ENCODE peak calls at places on chromosomes 12 and 14, in four cellular contexts. I is lower leg skin, Y is stomach, G is A549. Z is an unnamed sample.

GRCh38 chr12:49055978-49056754 is 4.4 kb downstream of the KMT2D start:
- DNase-seq in I (no peak), Y (peak), G (peak), Z (peak)

GRCh38 chr12:111406474-111407370 is 999 bp downstream of the SH2B3 start:
- DNase-seq in I (no peak), Y (no peak), G (no peak), Z (peak)

GRCh38 chr12:92905811-92906554 is 23.1 kb downstream of the EEA1 start:
- DNase-seq in I (no peak), Y (no peak), G (no peak), Z (no peak)

GRCh38 chr12:25960176-25960575 is 1.7 kb downstream of the RASSF8 start:
- DNase-seq in I (no peak), Y (no peak), G (peak), Z (no peak)

GRCh38 chr12:30795660-30796507 is 41.1 kb upstream of the CAPRIN2 start:
- DNase-seq in I (peak), Y (peak), G (peak), Z (peak)

GRCh38 chr14:78154827-78155226 is 15.3 kb upstream of the NRXN3 start:
- DNase-seq in I (no peak), Y (no peak), G (peak), Z (no peak)

GRCh38 chr12:46370792-46371717 is 1.5 kb downstream of the SLC38A2 start:
- DNase-seq in I (peak), Y (peak), G (peak), Z (peak)

GRCh38 chr14:68785817-68786490 is 6.9 kb downstream of the ZFP36L1 start:
- DNase-seq in I (peak), Y (peak), G (peak), Z (no peak)

GRCh38 chr12:27896419-27896990 is 76.0 kb downstream of the PTHLH start:
- DNase-seq in I (no peak), Y (no peak), G (no peak), Z (no peak)

GRCh38 chr14:49218436-49219092 is 367.6 kb downstream of the RPS29 start:
- DNase-seq in I (peak), Y (no peak), G (no peak), Z (no peak)

GRCh38 chr14:77554207-77554606 is 55.6 kb upstream of the ISM2 start:
- DNase-seq in I (no peak), Y (no peak), G (no peak), Z (no peak)

GRCh38 chr14:104285483-104285790 is 147.1 kb downstream of the KIF26A start:
- DNase-seq in I (no peak), Y (no peak), G (no peak), Z (no peak)

GRCh38 chr12:18546399-18546798 is 191.4 kb downstream of the PLCZ1 start:
- DNase-seq in I (no peak), Y (no peak), G (peak), Z (no peak)

GRCh38 chr14:93870377-93870776 is 56.8 kb upstream of the FAM181A start:
- DNase-seq in I (no peak), Y (no peak), G (no peak), Z (no peak)

GRCh38 chr14:93868165-93868564 is 59.0 kb upstream of the FAM181A start:
- DNase-seq in I (no peak), Y (no peak), G (no peak), Z (no peak)
- TF ChIP-seq CTCF in I (no peak), Y (no peak), G (no peak), Z (no peak)

DNA sequence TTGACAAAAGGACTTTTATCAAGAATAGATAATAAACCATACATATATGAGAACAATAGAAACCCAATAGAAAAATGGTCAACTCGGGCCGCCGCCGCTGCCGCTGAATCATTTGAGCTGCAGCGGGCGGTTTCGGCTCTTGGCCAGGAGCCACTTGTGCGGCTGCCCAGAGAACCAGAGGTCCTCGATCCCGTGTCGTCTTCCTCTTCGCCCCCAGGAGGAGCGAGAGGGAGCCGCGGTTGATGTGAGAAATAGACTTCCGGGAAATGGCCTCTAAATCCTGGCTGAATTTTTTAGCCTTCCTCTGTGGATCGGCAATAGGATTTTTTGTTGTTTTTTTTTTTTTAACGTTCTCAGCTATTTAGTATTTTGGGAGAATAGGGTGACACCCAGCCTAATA is 44.8 kb downstream of the CPSF6 start:
- DNase-seq in I (peak), Y (peak), G (peak), Z (peak)
- TF ChIP-seq CTCF in I (no peak), Y (no peak), G (no peak), Z (no peak)

GRCh38 chr14:82999802-83000201 is 1466.1 kb upstream of the SEL1L start:
- DNase-seq in I (no peak), Y (no peak), G (no peak), Z (no peak)
- TF ChIP-seq CTCF in I (no peak), Y (peak), G (no peak), Z (no peak)

GRCh38 chr14:58638231-58639205 is 756 bp downstream of the DACT1 start:
- DNase-seq in I (no peak), Y (no peak), G (peak), Z (peak)
- TF ChIP-seq CTCF in I (no peak), Y (no peak), G (no peak), Z (no peak)